ENCODE peak calls at places on chromosome 6, in five cellular contexts. Q is IMR-90, O is A549, V is K562, U is GM12878. M is an unnamed sample.

GRCh38 chr6:106159531-106159940 is 73.4 kb downstream of the PRDM1 start:
- DNase-seq in Q (peak), O (no peak), V (no peak), U (no peak), M (no peak)

GRCh38 chr6:169498887-169499513 is 202.8 kb downstream of the WDR27 start:
- DNase-seq in Q (peak), O (no peak), V (no peak), U (no peak), M (peak)

GRCh38 chr6:136609878-136610706 is 59.9 kb upstream of the MAP7 start:
- DNase-seq in Q (peak), O (peak), V (peak), U (no peak), M (no peak)

GRCh38 chr6:161327360-161327953 is 53.6 kb upstream of the AGPAT4 start:
- DNase-seq in Q (no peak), O (no peak), V (no peak), U (no peak), M (no peak)

GRCh38 chr6:168450921-168451320 is 9.9 kb downstream of the SMOC2 start:
- DNase-seq in Q (no peak), O (no peak), V (no peak), U (no peak), M (no peak)

GRCh38 chr6:80210618-80211017 is 104.1 kb downstream of the BCKDHB start:
- DNase-seq in Q (no peak), O (no peak), V (no peak), U (peak), M (peak)

GRCh38 chr6:10800810-10801209 is 37.5 kb downstream of the MAK start:
- DNase-seq in Q (peak), O (peak), V (no peak), U (no peak), M (no peak)

GRCh38 chr6:118705799-118706481 is 54.5 kb upstream of the CEP85L start:
- DNase-seq in Q (peak), O (no peak), V (no peak), U (peak), M (no peak)

GRCh38 chr6:26431258-26432162 is 8.8 kb upstream of the BTN3A3 start:
- DNase-seq in Q (no peak), O (no peak), V (no peak), U (no peak), M (no peak)

GRCh38 chr6:10725046-10725445 is 2.2 kb downstream of the TMEM14C start:
- DNase-seq in Q (no peak), O (no peak), V (no peak), U (no peak), M (no peak)

GRCh38 chr6:157531169-157531985 is 150.4 kb downstream of the ZDHHC14 start:
- DNase-seq in Q (no peak), O (no peak), V (no peak), U (no peak), M (no peak)

GRCh38 chr6:42556462-42556861 is 7.4 kb upstream of the UBR2 start:
- DNase-seq in Q (no peak), O (no peak), V (no peak), U (no peak), M (no peak)

GRCh38 chr6:170049641-170050491 is 241.0 kb downstream of the DLL1 start:
- DNase-seq in Q (peak), O (no peak), V (no peak), U (no peak), M (peak)

GRCh38 chr6:31725502-31726350 is 2.6 kb downstream of the MPIG6B start:
- DNase-seq in Q (no peak), O (no peak), V (no peak), U (no peak), M (no peak)

GRCh38 chr6:48835421-48835958 is 627.6 kb downstream of the MMUT start:
- DNase-seq in Q (no peak), O (no peak), V (no peak), U (no peak), M (no peak)

GRCh38 chr6:53038148-53038547 is 27.1 kb upstream of the FBXO9 start:
- DNase-seq in Q (peak), O (no peak), V (no peak), U (no peak), M (no peak)

GRCh38 chr6:138278326-138278725 is 60.0 kb upstream of the PBOV1 start:
- DNase-seq in Q (peak), O (peak), V (no peak), U (no peak), M (no peak)

GRCh38 chr6:166751051-166751595 is 124.1 kb upstream of the RPS6KA2 start:
- DNase-seq in Q (no peak), O (no peak), V (no peak), U (no peak), M (peak)

GRCh38 chr6:170080828-170081368 is 210.0 kb downstream of the DLL1 start:
- DNase-seq in Q (no peak), O (no peak), V (no peak), U (no peak), M (no peak)

GRCh38 chr6:12065321-12066140 is 53.4 kb downstream of the HIVEP1 start:
- DNase-seq in Q (no peak), O (no peak), V (no peak), U (no peak), M (no peak)

GRCh38 chr6:105458061-105458460 is 55.2 kb upstream of the PREP start:
- DNase-seq in Q (no peak), O (no peak), V (no peak), U (no peak), M (no peak)

GRCh38 chr6:4858194-4859028 is 82.2 kb downstream of the CDYL start:
- DNase-seq in Q (no peak), O (no peak), V (no peak), U (no peak), M (no peak)

GRCh38 chr6:143992285-143992684 is 15.8 kb downstream of the PLAGL1 start:
- DNase-seq in Q (no peak), O (no peak), V (no peak), U (no peak), M (no peak)

GRCh38 chr6:27752038-27752885 is 159.9 kb downstream of the OR2B2 start:
- DNase-seq in Q (peak), O (peak), V (peak), U (peak), M (peak)

GRCh38 chr6:85464260-85464644 is 14.4 kb downstream of the NT5E start:
- DNase-seq in Q (peak), O (peak), V (no peak), U (no peak), M (no peak)

GRCh38 chr6:28683945-28684538 is 158.4 kb downstream of the GPX5 start:
- DNase-seq in Q (peak), O (peak), V (peak), U (no peak), M (peak)

GRCh38 chr6:147906361-147906760 is 397.9 kb downstream of the SAMD5 start:
- DNase-seq in Q (no peak), O (no peak), V (no peak), U (no peak), M (no peak)

GRCh38 chr6:17212541-17213371 is 68.4 kb upstream of the RBM24 start:
- DNase-seq in Q (no peak), O (no peak), V (no peak), U (no peak), M (no peak)

GRCh38 chr6:50272611-50273010 is 222.9 kb upstream of the DEFB112 start:
- DNase-seq in Q (no peak), O (no peak), V (no peak), U (no peak), M (no peak)

GRCh38 chr6:155755452-155755851 is 299.8 kb upstream of the NOX3 start:
- DNase-seq in Q (peak), O (no peak), V (no peak), U (no peak), M (no peak)

GRCh38 chr6:16698988-16699868 is 62.0 kb downstream of the ATXN1 start:
- DNase-seq in Q (peak), O (no peak), V (no peak), U (no peak), M (no peak)

GRCh38 chr6:118744261-118744941 is 93.0 kb upstream of the CEP85L start:
- DNase-seq in Q (peak), O (no peak), V (no peak), U (no peak), M (no peak)

GRCh38 chr6:2097464-2097863 is 147.9 kb downstream of the GMDS start:
- DNase-seq in Q (no peak), O (no peak), V (no peak), U (no peak), M (no peak)

GRCh38 chr6:17877196-17877889 is 110.1 kb downstream of the KIF13A start:
- DNase-seq in Q (peak), O (peak), V (no peak), U (no peak), M (no peak)

GRCh38 chr6:161226005-161226964 is 47.6 kb downstream of the AGPAT4 start:
- DNase-seq in Q (no peak), O (no peak), V (peak), U (no peak), M (no peak)

DNA sequence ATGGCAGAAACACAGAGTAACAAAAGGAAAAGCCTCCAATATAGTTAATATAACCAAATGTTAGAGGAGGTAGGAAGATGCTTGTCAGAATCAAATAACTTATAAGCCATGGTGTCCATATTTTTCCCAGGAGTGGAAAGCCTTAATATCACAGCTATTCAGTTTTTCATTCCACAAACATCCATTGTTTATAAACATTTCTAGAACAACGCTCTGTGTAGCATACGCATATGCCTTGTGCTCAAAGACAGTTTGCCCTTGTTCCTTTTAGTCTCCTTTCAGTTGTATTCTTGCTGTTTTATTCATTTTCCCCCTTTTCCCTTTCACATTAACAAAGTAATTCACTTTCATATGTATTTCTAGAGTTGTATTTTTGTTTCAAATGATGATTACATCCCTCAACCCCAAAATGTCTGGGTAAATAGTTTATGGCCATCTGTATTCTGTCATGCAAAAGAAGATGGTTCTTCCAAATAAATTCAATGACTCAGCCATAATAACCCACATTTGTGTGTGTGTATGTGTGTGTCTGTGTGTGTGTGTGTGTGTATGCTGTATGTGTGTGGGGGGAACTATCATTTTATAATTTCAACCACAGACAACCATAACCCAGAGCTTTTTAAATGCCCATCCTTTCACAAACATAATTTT is 455.7 kb upstream of the SOX4 start:
- DNase-seq in Q (peak), O (no peak), V (no peak), U (no peak), M (no peak)
- TF ChIP-seq RCOR1 in Q (no peak), O (no peak), V (no peak), U (no peak), M (no peak)

GRCh38 chr6:39400026-39400425 is 77.5 kb upstream of the KCNK16 start:
- DNase-seq in Q (no peak), O (no peak), V (no peak), U (no peak), M (no peak)
- TF ChIP-seq RCOR1 in Q (no peak), O (no peak), V (no peak), U (no peak), M (no peak)

DNA sequence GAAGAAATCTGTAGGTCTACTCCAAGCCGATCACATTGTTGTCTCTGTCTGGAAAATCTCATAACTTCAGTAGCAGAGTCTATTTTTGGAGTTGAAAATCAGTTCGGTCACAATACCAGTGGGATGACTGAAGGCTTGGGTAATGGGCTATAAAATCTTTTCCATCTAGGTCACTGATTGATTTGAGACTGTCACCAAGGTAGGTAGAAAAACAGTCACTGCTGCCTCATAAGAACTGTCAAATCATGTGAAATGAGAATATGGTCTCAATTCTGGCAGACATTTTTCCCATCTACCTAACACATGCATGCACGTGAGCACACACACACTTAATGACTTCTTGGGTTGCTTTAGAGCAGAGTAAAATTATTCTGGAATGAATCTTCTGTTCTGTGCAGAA is 1162.8 kb upstream of the CITED2 start:
- DNase-seq in Q (peak), O (no peak), V (no peak), U (no peak), M (no peak)
- TF ChIP-seq RCOR1 in Q (no peak), O (no peak), V (no peak), U (no peak), M (no peak)

GRCh38 chr6:149935246-149935645 is 6.6 kb upstream of the ULBP2 start:
- DNase-seq in Q (peak), O (no peak), V (no peak), U (no peak), M (no peak)
- TF ChIP-seq RCOR1 in Q (no peak), O (no peak), V (no peak), U (no peak), M (no peak)

DNA sequence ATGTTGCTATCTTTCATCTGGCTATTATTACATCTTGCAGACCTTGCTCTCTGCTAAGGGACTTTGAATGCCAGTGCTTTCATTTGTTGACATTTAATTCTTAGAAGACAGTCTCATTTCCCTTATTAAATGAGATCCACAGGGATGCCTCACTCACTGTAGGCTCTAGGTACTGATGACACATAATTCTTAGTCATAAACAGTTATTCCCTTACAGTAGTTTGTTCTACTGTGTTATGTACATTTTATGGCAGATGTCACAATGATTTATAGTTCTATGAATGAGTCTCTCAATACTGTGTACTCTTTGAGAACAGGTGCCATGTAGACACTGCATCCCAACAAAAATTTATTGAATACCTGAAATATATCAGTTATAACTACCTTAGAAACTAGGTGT is 70.3 kb downstream of the FAM83B start:
- DNase-seq in Q (peak), O (peak), V (no peak), U (no peak), M (no peak)
- TF ChIP-seq RCOR1 in Q (no peak), O (no peak), V (no peak), U (no peak), M (no peak)

GRCh38 chr6:109118337-109118736 is 23.0 kb downstream of the CEP57L1 start:
- DNase-seq in Q (no peak), O (no peak), V (no peak), U (no peak), M (peak)

GRCh38 chr6:109117346-109118035 is 22.2 kb downstream of the CEP57L1 start:
- DNase-seq in Q (no peak), O (no peak), V (no peak), U (peak), M (no peak)

GRCh38 chr6:109124219-109124618 is 28.9 kb downstream of the CEP57L1 start:
- DNase-seq in Q (no peak), O (no peak), V (no peak), U (no peak), M (no peak)

GRCh38 chr6:109118955-109119354 is 23.6 kb downstream of the CEP57L1 start:
- DNase-seq in Q (no peak), O (no peak), V (no peak), U (no peak), M (no peak)

DNA sequence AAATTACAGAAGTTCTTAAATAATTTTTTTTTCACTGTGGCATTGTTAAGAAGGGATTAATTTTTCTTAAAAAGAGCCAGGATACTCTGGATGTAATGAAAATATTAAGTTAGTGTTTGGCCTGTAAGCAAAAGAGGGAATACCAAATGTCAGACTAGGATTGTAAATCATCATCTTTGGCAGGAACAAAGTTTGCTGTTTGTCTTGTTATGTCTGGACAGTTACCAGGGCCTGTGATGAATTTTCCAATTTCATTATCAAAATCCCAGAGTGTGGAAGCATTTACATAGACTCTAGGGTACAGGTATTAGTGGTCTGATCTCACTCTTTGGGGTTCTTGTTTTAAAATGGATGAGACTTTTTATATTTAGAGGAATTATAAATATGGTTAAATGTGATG is 26.1 kb downstream of the CEP57L1 start:
- DNase-seq in Q (no peak), O (no peak), V (no peak), U (no peak), M (no peak)
- TF ChIP-seq RCOR1 in Q (no peak), O (no peak), V (no peak), U (no peak), M (no peak)

GRCh38 chr6:145756170-145756662 is 20.9 kb upstream of the EPM2A start:
- DNase-seq in Q (peak), O (no peak), V (no peak), U (no peak), M (peak)
- TF ChIP-seq RCOR1 in Q (no peak), O (no peak), V (no peak), U (no peak), M (peak)

GRCh38 chr6:39156763-39157162 is 41.8 kb upstream of the SAYSD1 start:
- DNase-seq in Q (no peak), O (no peak), V (no peak), U (no peak), M (no peak)
- TF ChIP-seq RCOR1 in Q (no peak), O (no peak), V (no peak), U (no peak), M (no peak)

M was measured in SK-N-SH.